ENCODE peak calls at places on chromosomes 5 and 9, in six cellular contexts. Y, Q, C, I, O and L are unnamed samples.

GRCh38 chr5:157523976-157524375 is 51.6 kb downstream of the ADAM19 start:
- DNase-seq in Y (peak), Q (no peak), C (no peak), I (no peak), O (no peak), L (no peak)

GRCh38 chr5:1476181-1476966 is 31.1 kb upstream of the SLC6A3 start:
- DNase-seq in Y (peak), Q (no peak), C (peak), I (no peak), O (no peak), L (no peak)

GRCh38 chr9:121573717-121574485 is 74.3 kb upstream of the GGTA1 start:
- DNase-seq in Y (no peak), Q (no peak), C (no peak), I (no peak), O (no peak), L (no peak)

GRCh38 chr9:72256912-72257311 is 107.7 kb downstream of the GDA start:
- DNase-seq in Y (no peak), Q (no peak), C (no peak), I (no peak), O (no peak), L (no peak)

GRCh38 chr5:50874277-50874984 is 208.0 kb downstream of the PARP8 start:
- DNase-seq in Y (no peak), Q (no peak), C (no peak), I (no peak), O (no peak), L (no peak)

GRCh38 chr9:98401140-98402025 is 145.9 kb upstream of the TBC1D2 start:
- DNase-seq in Y (peak), Q (no peak), C (no peak), I (no peak), O (peak), L (no peak)

GRCh38 chr9:5493597-5494511 is 16.5 kb upstream of the PDCD1LG2 start:
- DNase-seq in Y (no peak), Q (no peak), C (peak), I (no peak), O (peak), L (no peak)

GRCh38 chr5:170397059-170397458 is 7.9 kb upstream of the KCNMB1 start:
- DNase-seq in Y (no peak), Q (no peak), C (no peak), I (no peak), O (no peak), L (no peak)

GRCh38 chr9:107176701-107177100 is 106.4 kb upstream of the RAD23B start:
- DNase-seq in Y (peak), Q (no peak), C (no peak), I (no peak), O (peak), L (no peak)

DNA sequence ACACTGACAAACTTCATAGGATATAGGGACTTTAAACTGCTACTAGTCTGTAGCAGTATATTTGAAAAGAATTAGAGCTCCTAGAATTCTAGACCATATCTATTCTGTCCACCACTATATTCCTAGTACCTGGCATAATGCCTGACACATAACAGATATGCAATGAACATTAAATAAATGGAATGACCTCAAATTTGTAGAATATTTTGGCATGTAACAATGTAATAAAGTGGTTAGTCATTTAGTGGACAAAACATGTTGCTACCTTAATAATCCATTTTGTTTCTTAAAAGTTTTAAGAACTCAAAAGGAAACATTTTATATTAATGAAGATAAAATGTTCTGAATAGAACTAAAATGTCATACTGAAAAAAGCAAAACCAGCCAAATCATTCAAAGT is 57.5 kb downstream of the HOMER1 start:
- DNase-seq in Y (no peak), Q (no peak), C (no peak), I (no peak), O (no peak), L (no peak)
- H3K27ac ChIP-seq in Y (no peak), Q (no peak), C (no peak), I (no peak), O (no peak), L (no peak)

DNA sequence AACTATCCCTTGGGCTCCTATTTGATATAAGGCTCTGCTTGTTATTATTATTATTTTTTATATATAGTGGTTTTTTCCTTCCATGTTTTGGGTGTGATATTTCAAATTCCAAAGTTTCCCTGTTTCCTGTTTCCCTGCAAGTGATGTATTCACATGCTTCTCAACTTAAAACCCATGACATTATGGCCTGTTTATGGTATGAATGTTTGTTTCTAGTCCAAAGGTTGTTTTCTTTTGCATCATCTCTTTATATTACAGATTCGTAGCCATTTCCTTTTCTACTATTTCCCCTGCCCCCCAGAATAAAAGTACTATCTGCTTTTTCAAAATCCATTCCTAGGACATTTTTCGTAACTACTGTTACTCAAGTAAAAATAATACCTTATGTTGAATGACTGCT is 7.5 kb downstream of the SEMA6A start:
- DNase-seq in Y (no peak), Q (no peak), C (no peak), I (no peak), O (no peak), L (no peak)
- H3K27ac ChIP-seq in Y (no peak), Q (no peak), C (no peak), I (no peak), O (no peak), L (no peak)

GRCh38 chr9:14222149-14222835 is 91.6 kb downstream of the NFIB start:
- DNase-seq in Y (no peak), Q (no peak), C (no peak), I (no peak), O (no peak), L (no peak)

GRCh38 chr9:14221119-14221518 is 92.8 kb downstream of the NFIB start:
- DNase-seq in Y (no peak), Q (no peak), C (no peak), I (no peak), O (peak), L (no peak)

GRCh38 chr9:14221558-14221957 is 92.4 kb downstream of the NFIB start:
- DNase-seq in Y (no peak), Q (no peak), C (no peak), I (no peak), O (peak), L (no peak)

GRCh38 chr9:14218253-14218652 is 95.7 kb downstream of the NFIB start:
- DNase-seq in Y (no peak), Q (no peak), C (no peak), I (no peak), O (no peak), L (no peak)

GRCh38 chr9:14219865-14220655 is 93.9 kb downstream of the NFIB start:
- DNase-seq in Y (no peak), Q (no peak), C (no peak), I (no peak), O (no peak), L (no peak)
- H3K27ac ChIP-seq in Y (peak), Q (peak), C (no peak), I (peak), O (no peak), L (no peak)

GRCh38 chr9:134737842-134738580 is 96.4 kb downstream of the COL5A1 start:
- DNase-seq in Y (no peak), Q (no peak), C (no peak), I (peak), O (no peak), L (no peak)
- H3K27ac ChIP-seq in Y (no peak), Q (no peak), C (no peak), I (no peak), O (no peak), L (peak)